ENCODE peak calls at places on chromosomes 2 and 18, in seven cellular contexts. I, Z, F, P, G, M and Y are unnamed samples.
A peak's percentile ranks its signal among the peaks of the same experiment; 100 is the strongest.

GRCh38 chr18:59006461-59007067 is 133.1 kb upstream of the SEC11C start:
- DNase-seq in I (peak; percentile 37), Z (no peak), F (no peak), P (no peak), G (no peak), M (no peak), Y (no peak)

GRCh38 chr18:51645607-51646006 is 448.1 kb upstream of the MEX3C start:
- DNase-seq in I (no peak), Z (no peak), F (no peak), P (no peak), G (no peak), M (no peak), Y (no peak)

GRCh38 chr2:74834806-74835755 is 1.2 kb downstream of the HK2 start:
- DNase-seq in I (peak; percentile 67), Z (peak; percentile 77), F (no peak), P (no peak), G (peak; percentile 63), M (peak; percentile 94), Y (peak; percentile 74)

GRCh38 chr2:237458519-237458918 is 28.5 kb upstream of the MLPH start:
- DNase-seq in I (no peak), Z (no peak), F (no peak), P (no peak), G (no peak), M (no peak), Y (no peak)

GRCh38 chr2:105926960-105927678 is 182.4 kb downstream of the NCK2 start:
- DNase-seq in I (no peak), Z (no peak), F (no peak), P (peak; percentile 43), G (peak; percentile 66), M (no peak), Y (peak; percentile 59)

GRCh38 chr18:12491611-12492435 is 84.1 kb downstream of the PRELID3A start:
- DNase-seq in I (no peak), Z (no peak), F (no peak), P (no peak), G (no peak), M (no peak), Y (no peak)

GRCh38 chr2:46197672-46198071 is 99.5 kb upstream of the EPAS1 start:
- DNase-seq in I (no peak), Z (no peak), F (no peak), P (no peak), G (no peak), M (no peak), Y (no peak)

GRCh38 chr2:109260886-109261700 is 132.1 kb downstream of the SH3RF3 start:
- DNase-seq in I (peak; percentile 49), Z (no peak), F (peak; percentile 30), P (peak; percentile 34), G (no peak), M (peak; percentile 61), Y (peak; percentile 28)

GRCh38 chr2:20526666-20527065 is 79.8 kb downstream of the RHOB start:
- DNase-seq in I (no peak), Z (no peak), F (no peak), P (no peak), G (no peak), M (no peak), Y (no peak)

GRCh38 chr2:70258532-70258875 is 567 bp downstream of the PCYOX1 start:
- DNase-seq in I (peak; percentile 71), Z (peak; percentile 36), F (peak; percentile 34), P (peak; percentile 52), G (no peak), M (peak; percentile 46), Y (peak; percentile 25)

GRCh38 chr18:33616556-33616955 is 38.5 kb downstream of the ASXL3 start:
- DNase-seq in I (no peak), Z (no peak), F (no peak), P (no peak), G (no peak), M (no peak), Y (no peak)

GRCh38 chr2:165471349-165471975 is 2.0 kb downstream of the CSRNP3 start:
- DNase-seq in I (no peak), Z (peak; percentile 44), F (no peak), P (no peak), G (no peak), M (peak; percentile 36), Y (no peak)

GRCh38 chr2:24731040-24731439 is 62.2 kb downstream of the PTRHD1 start:
- DNase-seq in I (no peak), Z (no peak), F (no peak), P (no peak), G (no peak), M (no peak), Y (no peak)

DNA sequence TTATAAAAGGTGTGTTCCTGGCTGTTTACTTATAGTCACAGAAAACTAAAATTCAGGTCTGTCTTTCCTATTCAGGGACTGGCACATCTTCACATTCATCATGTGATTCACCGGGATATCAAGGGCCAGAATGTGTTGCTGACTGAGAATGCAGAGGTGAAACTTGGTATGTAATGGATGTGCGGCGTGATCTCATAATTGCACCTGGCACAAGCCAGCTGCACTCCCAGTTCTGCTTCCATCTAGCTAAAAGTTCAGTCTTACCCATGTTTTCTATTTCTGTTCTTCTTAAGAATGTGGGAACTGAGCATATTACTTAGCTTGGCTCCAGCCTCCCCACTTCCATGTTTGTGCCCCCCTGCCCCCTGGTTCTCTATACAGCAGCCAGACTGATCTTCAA is 131.9 kb downstream of the MAP4K4 start:
- DNase-seq in I (no peak), Z (no peak), F (no peak), P (no peak), G (no peak), M (no peak), Y (peak; percentile 36)
- H3K4me1 ChIP-seq in I (peaks cover 70% of the 10 kb centered on the region), Z (no peaks in the 10 kb centered on the region), F (peaks cover 48% of the 10 kb centered on the region), P (no peaks in the 10 kb centered on the region), G (no peaks in the 10 kb centered on the region), M (no peaks in the 10 kb centered on the region), Y (peaks cover 57% of the 10 kb centered on the region)

DNA sequence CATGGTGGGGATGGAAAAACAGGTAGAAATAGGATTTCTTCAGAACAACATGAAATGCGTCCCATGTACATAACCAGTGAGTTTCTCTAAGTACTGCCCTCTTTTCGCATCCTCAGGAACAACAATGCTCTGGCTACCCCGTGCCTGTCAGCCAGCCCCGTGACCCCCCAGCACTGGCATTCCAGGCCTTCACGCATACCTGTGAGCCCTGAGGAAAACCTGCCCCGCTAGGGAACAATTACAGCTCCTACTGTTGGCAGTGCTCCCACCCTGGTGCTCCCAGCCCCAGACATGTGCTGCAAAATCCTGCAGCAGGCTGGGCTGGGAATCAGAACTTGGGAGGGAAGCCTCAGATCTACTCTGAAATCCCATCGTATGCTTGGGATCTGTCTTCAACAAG is 9.1 kb downstream of the SMAD7 start:
- DNase-seq in I (peak; percentile 24), Z (no peak), F (no peak), P (no peak), G (no peak), M (peak; percentile 81), Y (peak; percentile 19)
- H3K4me1 ChIP-seq in I (peaks cover 90% of the 10 kb centered on the region), Z (peaks cover 20% of the 10 kb centered on the region), F (peaks cover 96% of the 10 kb centered on the region), P (peaks cover 41% of the 10 kb centered on the region), G (peaks cover 31% of the 10 kb centered on the region), M (peaks cover 57% of the 10 kb centered on the region), Y (peaks cover 64% of the 10 kb centered on the region)

GRCh38 chr2:27072950-27073349 is 1.5 kb upstream of the OST4 start:
- DNase-seq in I (no peak), Z (no peak), F (no peak), P (no peak), G (no peak), M (no peak), Y (no peak)

GRCh38 chr2:27069961-27070618 is 1.4 kb downstream of the OST4 start:
- DNase-seq in I (no peak), Z (no peak), F (no peak), P (no peak), G (no peak), M (no peak), Y (no peak)

GRCh38 chr2:27070653-27071276 is 689 bp downstream of the OST4 start:
- DNase-seq in I (no peak), Z (no peak), F (no peak), P (no peak), G (no peak), M (no peak), Y (no peak)

GRCh38 chr2:27071990-27072830 is 756 bp upstream of the OST4 start:
- DNase-seq in I (peak; percentile 36), Z (no peak), F (no peak), P (no peak), G (peak; percentile 35), M (peak; percentile 74), Y (no peak)

DNA sequence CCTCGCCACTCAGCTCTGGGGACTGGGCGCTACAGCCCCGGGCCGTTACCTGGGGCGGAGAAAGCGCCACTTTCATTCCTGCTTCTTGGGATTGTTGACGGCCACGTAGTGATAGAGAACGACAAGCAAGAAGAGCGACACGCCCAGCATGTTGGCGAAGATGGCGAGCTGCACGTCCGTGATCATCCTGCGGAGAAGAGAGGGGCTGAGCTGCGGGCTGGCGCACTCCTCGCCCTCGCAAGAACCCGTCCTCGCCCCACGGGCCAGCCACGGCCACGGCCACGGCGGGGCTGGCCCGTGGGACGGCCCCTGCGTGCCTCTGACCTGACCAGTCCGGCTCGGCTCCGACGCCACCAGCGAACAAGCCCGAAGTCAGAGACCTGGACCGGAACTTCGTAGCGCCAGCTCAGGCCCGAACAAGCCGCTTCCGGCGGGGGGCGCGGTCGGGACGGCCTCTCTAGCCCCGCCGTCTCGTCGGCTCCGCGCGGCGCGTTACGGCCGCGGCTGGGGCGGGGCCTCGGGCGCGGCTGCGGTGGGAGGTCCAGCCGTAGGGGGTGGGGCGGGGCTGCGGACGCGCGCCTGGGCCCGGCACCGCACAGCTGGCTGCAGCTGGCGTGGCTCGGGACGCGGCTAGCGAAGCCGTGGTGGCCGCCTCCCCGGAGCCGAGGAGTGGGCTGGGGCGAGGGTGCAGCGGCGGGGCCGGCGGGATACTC is at the start of gene OST4:
- DNase-seq in I (peak; percentile 98), Z (peak; percentile 76), F (peak; percentile 93), P (peak; percentile 95), G (peak; percentile 91), M (peak; percentile 95), Y (peak; percentile 94)
- H3K4me1 ChIP-seq in I (peaks cover 21% of the 10 kb centered on the region), Z (peaks cover 8% of the 10 kb centered on the region), F (peaks cover 19% of the 10 kb centered on the region), P (peaks cover 4% of the 10 kb centered on the region), G (no peaks in the 10 kb centered on the region), M (peaks cover 2% of the 10 kb centered on the region), Y (peaks cover 42% of the 10 kb centered on the region)

DNA sequence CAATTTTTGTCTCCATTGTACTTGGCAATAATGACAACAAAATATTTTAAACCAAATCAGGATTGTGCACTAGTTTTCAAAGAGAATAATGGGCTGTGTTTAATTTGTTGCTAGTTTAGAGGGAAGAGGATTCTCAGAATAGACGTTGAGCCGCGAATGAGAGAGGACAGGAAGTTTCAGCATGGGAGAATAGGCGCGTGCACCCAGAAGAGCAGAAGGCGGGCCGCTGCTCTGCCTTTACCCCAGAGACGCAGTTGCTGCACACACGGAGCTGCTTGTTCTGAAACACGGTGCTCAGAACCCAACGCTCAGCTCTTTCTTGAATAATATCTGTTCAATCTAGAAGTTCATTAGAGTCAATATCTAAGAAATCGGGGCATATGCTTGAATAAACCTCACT is 223.4 kb downstream of the MYT1L start:
- DNase-seq in I (no peak), Z (no peak), F (no peak), P (no peak), G (no peak), M (no peak), Y (no peak)
- H3K4me1 ChIP-seq in I (no peaks in the 10 kb centered on the region), Z (no peaks in the 10 kb centered on the region), F (no peaks in the 10 kb centered on the region), P (no peaks in the 10 kb centered on the region), G (no peaks in the 10 kb centered on the region), M (no peaks in the 10 kb centered on the region), Y (no peaks in the 10 kb centered on the region)